ENCODE peak calls at places on chromosomes 13 and 19, in six cellular contexts. O is heart left ventricle, K is sigmoid colon, Y is breast epithelium, T is right lobe of liver, P is ovary. R is an unnamed sample.

GRCh38 chr13:97226788-97227627 is 4.9 kb downstream of the MBNL2 start:
- DNase-seq in P (no peak), Y (no peak), K (peak), T (no peak), O (no peak), R (peak)

GRCh38 chr13:44972956-44973581 is 16.2 kb downstream of the NUFIP1 start:
- DNase-seq in K (no peak), T (no peak), P (no peak), O (no peak), Y (no peak), R (no peak)

GRCh38 chr13:47213057-47213456 is 316.2 kb upstream of the HTR2A start:
- DNase-seq in P (no peak), T (no peak), K (no peak), Y (no peak), O (no peak), R (no peak)

GRCh38 chr13:41599619-41600018 is 142.3 kb downstream of the RGCC start:
- DNase-seq in P (no peak), O (no peak), K (no peak), Y (no peak), T (no peak), R (no peak)

GRCh38 chr19:29145756-29146155 is 67.2 kb downstream of the UQCRFS1 start:
- DNase-seq in Y (no peak), K (no peak), T (no peak), O (no peak), P (no peak), R (no peak)

GRCh38 chr19:38635483-38636399 is 11.7 kb upstream of the ACTN4 start:
- DNase-seq in Y (no peak), P (no peak), O (no peak), K (no peak), T (no peak), R (no peak)

GRCh38 chr13:39945226-39945625 is 289.8 kb downstream of the COG6 start:
- DNase-seq in P (no peak), Y (no peak), O (no peak), T (no peak), K (no peak), R (no peak)

GRCh38 chr13:44093607-44094583 is 214.2 kb downstream of the LACC1 start:
- DNase-seq in T (no peak), Y (no peak), P (no peak), O (no peak), K (no peak), R (no peak)

GRCh38 chr13:85520445-85520844 is 278.8 kb downstream of the SLITRK6 start:
- DNase-seq in O (no peak), P (no peak), Y (no peak), K (no peak), T (no peak), R (no peak)

DNA sequence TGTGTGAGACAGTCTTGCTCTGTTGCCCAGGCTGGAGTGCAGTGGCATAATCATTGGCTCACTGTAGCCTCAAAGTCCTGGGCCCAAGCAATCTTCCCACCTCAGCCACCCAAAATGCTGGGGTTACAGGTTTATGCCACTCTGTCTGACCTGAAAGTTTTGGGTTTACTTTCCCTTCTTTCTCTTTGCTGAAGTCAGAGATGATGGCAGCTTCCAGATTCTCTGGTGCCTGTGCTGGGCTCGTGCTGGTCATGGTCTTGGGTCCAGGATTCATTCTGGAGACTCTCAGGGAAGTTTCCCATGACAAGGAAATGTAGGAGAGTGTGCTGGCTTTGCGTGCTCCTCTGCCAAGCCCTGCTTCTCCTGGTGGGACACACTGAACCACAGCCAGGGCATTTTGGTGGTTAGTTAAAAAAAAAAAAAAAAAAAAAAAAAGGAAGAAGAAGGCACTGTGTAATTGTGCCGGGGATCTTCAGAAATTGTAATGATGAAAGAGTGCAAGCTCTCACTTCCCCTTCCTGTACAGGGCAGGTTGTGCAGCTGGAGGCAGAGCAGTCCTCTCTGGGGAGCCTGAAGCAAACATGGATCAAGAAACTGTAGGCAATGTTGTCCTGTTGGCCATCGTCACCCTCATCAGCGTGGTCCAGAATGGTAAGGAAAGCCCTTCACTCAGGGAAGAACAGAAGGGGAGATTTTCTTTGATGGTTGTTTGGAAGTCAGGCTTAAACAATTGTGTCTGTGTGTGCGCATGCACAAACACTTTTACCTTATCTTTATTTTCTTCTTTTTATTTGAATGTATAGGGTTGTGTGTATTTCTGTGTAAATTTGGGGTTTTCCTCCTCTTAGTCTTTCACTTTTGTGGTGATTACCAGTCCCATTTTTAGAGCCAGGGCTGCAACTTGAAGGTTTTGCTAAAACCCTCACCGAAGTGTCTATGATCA is at the start of gene ALOX5AP:
- DNase-seq in O (no peak), K (no peak), T (no peak), P (no peak), Y (no peak), R (peak)
- TF ChIP-seq POLR2A in O (no peak), K (no peak), T (no peak), P (no peak), Y (no peak), R (peak)

DNA sequence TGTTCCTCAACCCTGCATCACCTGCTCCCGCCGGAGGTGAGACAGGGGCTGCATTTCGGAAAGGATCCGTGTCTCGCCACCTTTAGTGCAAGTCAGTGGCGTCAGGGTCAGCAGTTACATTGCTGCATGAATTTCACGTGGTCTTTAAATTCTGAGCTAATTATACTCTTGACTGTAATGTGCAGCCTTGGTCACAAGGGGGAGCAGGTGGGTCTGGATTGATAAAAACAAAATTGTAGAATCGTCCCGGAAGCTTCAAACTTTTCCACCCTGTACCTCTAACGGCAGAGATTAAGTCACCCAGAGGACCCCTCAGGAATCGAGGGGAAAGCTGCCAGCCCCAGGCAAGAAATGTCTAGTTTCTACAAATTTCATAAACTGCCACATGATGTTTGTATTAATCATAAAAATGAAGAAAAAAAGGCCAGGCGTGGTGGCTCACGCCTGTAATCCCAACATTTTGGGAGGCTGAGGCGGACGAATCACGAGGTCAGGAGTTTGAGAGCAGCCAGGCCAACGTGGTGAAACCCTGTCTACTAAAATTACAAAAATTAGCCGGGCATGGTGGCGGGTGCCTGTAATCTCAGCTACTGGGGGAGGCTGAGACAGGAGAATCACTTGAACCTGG is 20.2 kb downstream of the BBC3 start:
- DNase-seq in Y (peak), K (peak), T (peak), O (peak), P (peak), R (peak)
- TF ChIP-seq POLR2A in Y (no peak), K (no peak), T (no peak), O (no peak), P (no peak), R (no peak)

GRCh38 chr19:49629659-49630058 is 10.3 kb downstream of the RRAS start:
- DNase-seq in P (no peak), Y (no peak), O (no peak), T (no peak), K (no peak), R (no peak)

GRCh38 chr19:49631279-49631588 is 8.7 kb downstream of the RRAS start:
- DNase-seq in T (no peak), K (no peak), O (no peak), Y (no peak), P (no peak), R (no peak)

GRCh38 chr19:49626243-49626642 is 13.7 kb downstream of the RRAS start:
- DNase-seq in P (no peak), K (no peak), O (no peak), T (no peak), Y (no peak), R (no peak)

GRCh38 chr19:49624967-49625910 is 14.7 kb downstream of the RRAS start:
- DNase-seq in P (no peak), K (no peak), Y (no peak), O (no peak), T (no peak), R (no peak)
- TF ChIP-seq POLR2A in P (no peak), K (no peak), Y (no peak), O (no peak), T (no peak), R (no peak)

DNA sequence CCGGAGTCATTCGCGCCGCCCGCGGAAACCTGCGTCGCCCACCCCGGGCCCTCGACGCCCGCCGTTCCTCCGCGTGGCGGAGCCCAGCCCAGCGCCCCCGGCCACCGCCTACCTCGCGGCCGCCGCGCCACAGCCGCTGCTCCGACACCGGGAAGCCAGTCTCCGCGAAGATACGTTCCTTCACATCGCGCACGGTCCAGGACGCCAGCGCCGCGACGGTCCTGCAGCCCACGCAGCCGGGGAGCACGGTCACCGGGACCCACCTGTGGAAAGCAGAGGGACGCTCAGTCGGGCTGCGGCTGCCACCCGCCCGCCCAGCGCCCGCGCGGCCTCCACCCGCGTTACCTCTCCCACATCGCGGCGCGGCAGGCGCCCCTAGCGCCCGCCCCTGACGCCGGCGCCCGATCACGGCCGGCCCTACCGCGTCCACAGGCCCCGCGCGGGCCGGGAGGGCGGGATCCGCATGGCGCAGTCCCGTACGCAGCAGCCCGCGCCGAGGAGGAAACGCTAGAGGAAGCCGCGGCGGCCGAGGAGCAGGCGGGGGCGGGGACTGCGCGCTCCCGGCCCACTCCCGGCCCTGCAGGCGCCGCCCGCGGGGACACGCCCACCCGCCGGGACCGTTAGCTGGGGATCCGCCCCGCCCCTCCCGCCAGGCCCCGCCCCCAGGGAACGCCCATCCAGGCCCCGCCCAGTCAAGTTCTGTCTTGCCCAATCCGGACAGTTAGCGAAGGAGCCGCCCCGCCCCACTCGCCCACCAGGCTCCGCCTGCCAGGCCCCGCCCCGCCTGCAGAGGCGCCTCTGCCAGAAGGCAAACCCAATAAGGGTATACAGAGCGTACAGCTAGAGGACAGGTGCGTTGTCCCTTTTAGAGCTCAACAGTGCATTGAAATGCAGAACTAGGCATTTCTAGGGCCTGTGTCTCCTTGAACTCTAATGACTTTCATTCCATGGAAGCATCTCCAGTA is 58.2 kb downstream of the SACS start:
- DNase-seq in P (peak), O (peak), T (peak), Y (peak), K (peak), R (peak)
- TF ChIP-seq POLR2A in P (peak), O (peak), T (peak), Y (no peak), K (no peak), R (no peak)

GRCh38 chr19:804419-805160 is 7.3 kb downstream of the PTBP1 start:
- DNase-seq in P (no peak), O (peak), K (no peak), Y (no peak), T (peak), R (no peak)
- TF ChIP-seq POLR2A in P (no peak), O (no peak), K (no peak), Y (no peak), T (no peak), R (no peak)

GRCh38 chr19:44890366-44891015 is 563 bp upstream of the TOMM40 start:
- DNase-seq in O (peak), P (no peak), K (no peak), Y (peak), T (no peak), R (no peak)
- TF ChIP-seq POLR2A in O (peak), P (peak), K (no peak), Y (no peak), T (peak), R (peak)

GRCh38 chr19:10566408-10566657 is 523 bp upstream of the KRI1 start:
- DNase-seq in P (no peak), O (no peak), T (no peak), Y (no peak), K (no peak), R (no peak)

GRCh38 chr19:10567696-10568443 is 909 bp downstream of the CDKN2D start:
- DNase-seq in T (no peak), P (no peak), O (no peak), K (no peak), Y (no peak), R (no peak)

GRCh38 chr19:10565028-10565566 is 713 bp downstream of the KRI1 start:
- DNase-seq in P (peak), K (peak), T (peak), Y (no peak), O (peak), R (peak)

GRCh38 chr19:10566658-10567410 is 1.0 kb upstream of the KRI1 start:
- DNase-seq in O (no peak), T (no peak), K (no peak), Y (no peak), P (peak), R (peak)

DNA sequence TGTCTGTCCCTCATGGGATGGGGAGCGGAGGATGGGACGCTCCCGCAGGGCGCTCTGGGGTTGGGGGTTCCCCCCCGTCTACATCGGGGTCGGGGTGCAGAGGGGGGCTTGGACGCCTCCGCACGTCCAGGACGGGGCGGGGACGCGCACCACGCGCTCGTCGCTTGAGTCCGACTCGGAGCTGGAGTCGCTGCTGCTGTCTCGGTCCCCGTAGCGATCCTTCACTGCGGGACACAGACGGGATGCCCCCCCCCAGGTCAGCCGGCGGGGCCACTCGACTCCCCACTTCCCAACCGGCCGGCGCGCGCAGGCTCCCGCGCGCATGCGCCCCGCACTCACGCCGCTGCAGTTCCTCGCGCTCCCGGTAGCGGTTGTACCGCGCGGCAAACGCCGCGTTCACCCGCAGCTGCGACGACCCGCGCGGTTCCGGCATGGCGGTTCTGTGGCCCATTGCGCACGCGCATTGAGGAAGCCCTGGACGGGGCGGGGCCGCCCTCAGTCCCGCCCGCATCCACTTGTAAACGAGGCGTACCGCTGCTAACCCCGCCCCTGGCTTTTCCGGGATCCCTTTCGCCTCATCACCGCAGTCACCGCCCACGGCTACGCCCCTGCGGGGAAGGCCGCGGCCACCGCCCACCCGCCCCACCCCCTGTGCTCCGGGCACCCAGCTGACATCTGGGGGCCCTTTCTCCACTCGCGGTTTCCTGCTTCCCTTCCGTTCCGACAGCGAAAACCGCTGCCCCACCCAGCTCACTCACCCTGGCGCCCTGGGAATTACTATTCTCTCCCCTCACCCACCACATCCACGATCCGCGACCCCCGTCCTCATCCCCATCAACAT is at the start of gene KRI1:
- DNase-seq in K (peak), P (peak), T (peak), O (peak), Y (peak), R (peak)
- TF ChIP-seq POLR2A in K (peak), P (peak), T (peak), O (peak), Y (peak), R (peak)

GRCh38 chr19:50658438-50659317 is 9.4 kb downstream of the C19orf81 start:
- DNase-seq in Y (no peak), T (peak), O (peak), P (peak), K (no peak), R (peak)
- TF ChIP-seq POLR2A in Y (peak), T (peak), O (peak), P (no peak), K (no peak), R (no peak)

R was measured in transverse colon.